ENCODE peak calls at places on chromosomes 5 and 9, in seven cellular contexts. One of them, this sample, is unnamed.

GRCh38 chr9:131475956-131476776 is 26.6 kb upstream of the POMT1 start:
- DNase-seq in coronary artery: peak
- DNase-seq in right lobe of liver: peak
- DNase-seq in heart right ventricle: no peak
- DNase-seq in fibroblast of mammary gland: no peak
- DNase-seq in CD8-positive, alpha-beta T cell: no peak
- DNase-seq in fibroblast of pulmonary artery: no peak
- DNase-seq in this sample: peak

GRCh38 chr9:127095416-127095815 is 27.0 kb downstream of the ANGPTL2 start:
- DNase-seq in CD8-positive, alpha-beta T cell: no peak
- DNase-seq in fibroblast of mammary gland: no peak
- DNase-seq in coronary artery: no peak
- DNase-seq in fibroblast of pulmonary artery: no peak
- DNase-seq in right lobe of liver: no peak
- DNase-seq in heart right ventricle: no peak
- DNase-seq in this sample: no peak

GRCh38 chr5:106258591-106259125 is 1412.1 kb downstream of the EFNA5 start:
- DNase-seq in CD8-positive, alpha-beta T cell: no peak
- DNase-seq in heart right ventricle: no peak
- DNase-seq in fibroblast of pulmonary artery: peak
- DNase-seq in right lobe of liver: no peak
- DNase-seq in coronary artery: no peak
- DNase-seq in fibroblast of mammary gland: peak
- DNase-seq in this sample: no peak

GRCh38 chr5:99878830-99879229 is 656.3 kb upstream of the FAM174A start:
- DNase-seq in heart right ventricle: no peak
- DNase-seq in fibroblast of mammary gland: no peak
- DNase-seq in coronary artery: no peak
- DNase-seq in right lobe of liver: peak
- DNase-seq in fibroblast of pulmonary artery: no peak
- DNase-seq in CD8-positive, alpha-beta T cell: no peak
- DNase-seq in this sample: no peak

GRCh38 chr9:34252670-34253459 is 74.0 kb downstream of the UBAP1 start:
- DNase-seq in fibroblast of pulmonary artery: peak
- DNase-seq in CD8-positive, alpha-beta T cell: no peak
- DNase-seq in heart right ventricle: peak
- DNase-seq in coronary artery: no peak
- DNase-seq in right lobe of liver: peak
- DNase-seq in fibroblast of mammary gland: peak
- DNase-seq in this sample: peak

GRCh38 chr5:90020575-90021535 is 388.7 kb downstream of the CETN3 start:
- DNase-seq in fibroblast of mammary gland: peak
- DNase-seq in fibroblast of pulmonary artery: peak
- DNase-seq in CD8-positive, alpha-beta T cell: no peak
- DNase-seq in heart right ventricle: no peak
- DNase-seq in right lobe of liver: no peak
- DNase-seq in coronary artery: no peak
- DNase-seq in this sample: no peak

GRCh38 chr5:163888366-163888765 is 382.9 kb downstream of the MAT2B start:
- DNase-seq in CD8-positive, alpha-beta T cell: no peak
- DNase-seq in fibroblast of pulmonary artery: peak
- DNase-seq in heart right ventricle: no peak
- DNase-seq in coronary artery: no peak
- DNase-seq in right lobe of liver: no peak
- DNase-seq in fibroblast of mammary gland: peak
- DNase-seq in this sample: no peak

GRCh38 chr9:100030548-100030947 is 68.3 kb downstream of the ERP44 start:
- DNase-seq in CD8-positive, alpha-beta T cell: no peak
- DNase-seq in right lobe of liver: no peak
- DNase-seq in fibroblast of pulmonary artery: no peak
- DNase-seq in fibroblast of mammary gland: no peak
- DNase-seq in heart right ventricle: no peak
- DNase-seq in coronary artery: no peak
- DNase-seq in this sample: no peak

GRCh38 chr5:74326571-74327338 is 313.8 kb downstream of the ENC1 start:
- DNase-seq in fibroblast of mammary gland: peak
- DNase-seq in right lobe of liver: no peak
- DNase-seq in coronary artery: no peak
- DNase-seq in heart right ventricle: no peak
- DNase-seq in CD8-positive, alpha-beta T cell: peak
- DNase-seq in fibroblast of pulmonary artery: peak
- DNase-seq in this sample: no peak

GRCh38 chr5:172285226-172286143 is 1.9 kb upstream of the UBTD2 start:
- DNase-seq in heart right ventricle: no peak
- DNase-seq in fibroblast of pulmonary artery: no peak
- DNase-seq in coronary artery: no peak
- DNase-seq in right lobe of liver: no peak
- DNase-seq in CD8-positive, alpha-beta T cell: no peak
- DNase-seq in fibroblast of mammary gland: peak
- DNase-seq in this sample: no peak

GRCh38 chr9:27499481-27499880 is 24.6 kb upstream of the IFNK start:
- DNase-seq in fibroblast of mammary gland: peak
- DNase-seq in CD8-positive, alpha-beta T cell: no peak
- DNase-seq in fibroblast of pulmonary artery: peak
- DNase-seq in coronary artery: no peak
- DNase-seq in heart right ventricle: no peak
- DNase-seq in right lobe of liver: no peak
- DNase-seq in this sample: peak

GRCh38 chr9:4741365-4742031 is 496 bp upstream of the AK3 start:
- DNase-seq in coronary artery: peak
- DNase-seq in right lobe of liver: peak
- DNase-seq in fibroblast of mammary gland: peak
- DNase-seq in CD8-positive, alpha-beta T cell: no peak
- DNase-seq in fibroblast of pulmonary artery: peak
- DNase-seq in heart right ventricle: peak
- DNase-seq in this sample: peak

GRCh38 chr5:35857606-35858205 is 1.0 kb downstream of the IL7R start:
- DNase-seq in heart right ventricle: no peak
- DNase-seq in right lobe of liver: no peak
- DNase-seq in CD8-positive, alpha-beta T cell: no peak
- DNase-seq in fibroblast of mammary gland: peak
- DNase-seq in coronary artery: no peak
- DNase-seq in fibroblast of pulmonary artery: peak
- DNase-seq in this sample: no peak

GRCh38 chr9:95383198-95383673 is 65.7 kb upstream of the FANCC start:
- DNase-seq in fibroblast of pulmonary artery: peak
- DNase-seq in CD8-positive, alpha-beta T cell: no peak
- DNase-seq in right lobe of liver: no peak
- DNase-seq in heart right ventricle: no peak
- DNase-seq in coronary artery: no peak
- DNase-seq in fibroblast of mammary gland: peak
- DNase-seq in this sample: no peak

GRCh38 chr5:55413644-55414043 is 105.9 kb downstream of the MTREX start:
- DNase-seq in heart right ventricle: no peak
- DNase-seq in coronary artery: no peak
- DNase-seq in fibroblast of pulmonary artery: no peak
- DNase-seq in CD8-positive, alpha-beta T cell: no peak
- DNase-seq in right lobe of liver: no peak
- DNase-seq in fibroblast of mammary gland: no peak
- DNase-seq in this sample: no peak

GRCh38 chr9:129370770-129371169 is 192.7 kb upstream of the IER5L start:
- DNase-seq in right lobe of liver: peak
- DNase-seq in coronary artery: no peak
- DNase-seq in heart right ventricle: no peak
- DNase-seq in fibroblast of mammary gland: no peak
- DNase-seq in CD8-positive, alpha-beta T cell: no peak
- DNase-seq in fibroblast of pulmonary artery: no peak
- DNase-seq in this sample: no peak

GRCh38 chr9:89603629-89604462 is 966 bp upstream of the GADD45G start:
- DNase-seq in CD8-positive, alpha-beta T cell: no peak
- DNase-seq in heart right ventricle: peak
- DNase-seq in fibroblast of pulmonary artery: peak
- DNase-seq in coronary artery: peak
- DNase-seq in right lobe of liver: peak
- DNase-seq in fibroblast of mammary gland: no peak
- DNase-seq in this sample: peak

DNA sequence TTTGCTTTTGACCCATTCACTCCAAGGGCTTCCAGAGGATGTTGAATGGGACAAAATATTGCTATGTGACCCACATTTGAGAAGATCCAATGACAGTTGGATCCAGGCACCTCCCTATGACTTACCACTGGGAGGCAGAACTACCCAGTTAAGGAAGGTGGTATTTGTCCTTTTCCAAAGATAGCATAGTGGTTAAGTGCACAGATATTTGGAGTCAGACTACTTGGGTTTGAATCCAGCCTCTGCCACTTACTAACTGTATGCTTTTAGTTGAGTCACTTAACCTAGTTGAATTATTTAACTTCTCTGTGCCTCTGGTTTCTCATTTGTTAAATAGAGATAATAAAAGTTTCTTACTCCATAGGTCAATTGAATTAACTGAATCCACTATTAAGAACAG is 74.5 kb upstream of the PALM2AKAP2 start:
- DNase-seq in fibroblast of pulmonary artery: peak
- DNase-seq in coronary artery: no peak
- DNase-seq in fibroblast of mammary gland: peak
- DNase-seq in heart right ventricle: no peak
- DNase-seq in CD8-positive, alpha-beta T cell: no peak
- DNase-seq in right lobe of liver: no peak
- DNase-seq in this sample: peak
- TF ChIP-seq CTCF in fibroblast of pulmonary artery: peak
- TF ChIP-seq CTCF in coronary artery: no peak
- TF ChIP-seq CTCF in fibroblast of mammary gland: peak
- TF ChIP-seq CTCF in heart right ventricle: no peak
- TF ChIP-seq CTCF in CD8-positive, alpha-beta T cell: no peak
- TF ChIP-seq CTCF in right lobe of liver: peak
- TF ChIP-seq CTCF in this sample: no peak

DNA sequence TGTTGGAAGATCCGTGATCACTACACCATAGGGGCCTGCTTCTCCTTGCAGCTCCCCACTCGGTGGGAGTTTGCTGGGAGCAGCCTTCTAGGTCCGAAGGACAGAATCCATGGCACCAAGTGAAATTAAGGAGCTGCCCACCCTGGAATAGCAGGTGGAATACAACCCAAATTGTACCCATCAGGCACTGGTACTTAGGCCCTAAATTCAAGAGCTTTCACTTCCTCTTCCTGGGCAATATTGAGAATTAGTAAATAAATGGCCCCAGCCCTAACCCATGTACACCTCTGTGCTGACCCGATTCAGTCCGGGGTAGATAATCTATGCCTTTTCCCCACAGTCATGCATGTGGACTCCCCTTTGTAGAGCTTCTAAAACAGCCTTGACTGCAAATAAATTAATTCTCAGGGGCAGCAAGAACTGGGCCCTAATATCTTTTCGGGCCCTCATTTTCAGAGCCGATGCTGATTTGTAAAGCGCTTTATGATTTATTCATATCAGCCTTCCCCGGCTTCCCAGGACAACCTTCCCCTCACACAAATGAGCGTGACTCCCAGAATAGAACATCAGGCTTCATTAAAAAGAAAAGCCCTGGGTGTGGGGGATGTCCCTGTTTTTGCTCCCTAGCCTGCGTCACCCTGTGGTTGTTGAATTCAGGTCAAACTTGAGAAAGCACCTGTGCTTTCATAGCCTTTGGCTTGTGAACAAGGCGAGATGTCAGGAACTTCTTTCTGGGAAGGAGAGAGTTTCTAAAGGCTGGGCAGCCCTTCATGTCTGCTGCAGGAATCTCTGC is 126.1 kb upstream of the TBC1D2 start:
- DNase-seq in fibroblast of pulmonary artery: no peak
- DNase-seq in heart right ventricle: no peak
- DNase-seq in coronary artery: no peak
- DNase-seq in CD8-positive, alpha-beta T cell: no peak
- DNase-seq in right lobe of liver: no peak
- DNase-seq in fibroblast of mammary gland: no peak
- DNase-seq in this sample: no peak
- H3K4me3 ChIP-seq in fibroblast of pulmonary artery: no peak
- H3K4me3 ChIP-seq in heart right ventricle: no peak
- H3K4me3 ChIP-seq in coronary artery: no peak
- H3K4me3 ChIP-seq in CD8-positive, alpha-beta T cell: no peak
- H3K4me3 ChIP-seq in right lobe of liver: no peak
- H3K4me3 ChIP-seq in fibroblast of mammary gland: no peak
- H3K4me3 ChIP-seq in this sample: no peak

GRCh38 chr5:88555658-88556057 is 287.0 kb upstream of the TMEM161B start:
- DNase-seq in CD8-positive, alpha-beta T cell: no peak
- DNase-seq in right lobe of liver: no peak
- DNase-seq in fibroblast of mammary gland: no peak
- DNase-seq in heart right ventricle: no peak
- DNase-seq in coronary artery: no peak
- DNase-seq in fibroblast of pulmonary artery: no peak
- DNase-seq in this sample: peak
- TF ChIP-seq CTCF in CD8-positive, alpha-beta T cell: no peak
- TF ChIP-seq CTCF in right lobe of liver: no peak
- TF ChIP-seq CTCF in fibroblast of mammary gland: no peak
- TF ChIP-seq CTCF in heart right ventricle: no peak
- TF ChIP-seq CTCF in coronary artery: no peak
- TF ChIP-seq CTCF in fibroblast of pulmonary artery: no peak
- TF ChIP-seq CTCF in this sample: no peak

GRCh38 chr5:107670028-107670926 is 460 bp downstream of the EFNA5 start:
- DNase-seq in right lobe of liver: peak
- DNase-seq in CD8-positive, alpha-beta T cell: no peak
- DNase-seq in coronary artery: no peak
- DNase-seq in heart right ventricle: peak
- DNase-seq in fibroblast of pulmonary artery: peak
- DNase-seq in fibroblast of mammary gland: no peak
- DNase-seq in this sample: peak

GRCh38 chr5:107673106-107673367 is 2.3 kb upstream of the EFNA5 start:
- DNase-seq in fibroblast of mammary gland: no peak
- DNase-seq in coronary artery: no peak
- DNase-seq in right lobe of liver: no peak
- DNase-seq in fibroblast of pulmonary artery: no peak
- DNase-seq in heart right ventricle: no peak
- DNase-seq in CD8-positive, alpha-beta T cell: no peak
- DNase-seq in this sample: no peak

GRCh38 chr5:107672212-107673105 is 1.7 kb upstream of the EFNA5 start:
- DNase-seq in right lobe of liver: peak
- DNase-seq in heart right ventricle: peak
- DNase-seq in CD8-positive, alpha-beta T cell: no peak
- DNase-seq in coronary artery: peak
- DNase-seq in fibroblast of mammary gland: peak
- DNase-seq in fibroblast of pulmonary artery: peak
- DNase-seq in this sample: peak

GRCh38 chr5:107670927-107671741 is at the start of gene EFNA5:
- DNase-seq in heart right ventricle: peak
- DNase-seq in fibroblast of pulmonary artery: peak
- DNase-seq in CD8-positive, alpha-beta T cell: no peak
- DNase-seq in right lobe of liver: no peak
- DNase-seq in coronary artery: peak
- DNase-seq in fibroblast of mammary gland: peak
- DNase-seq in this sample: peak

DNA sequence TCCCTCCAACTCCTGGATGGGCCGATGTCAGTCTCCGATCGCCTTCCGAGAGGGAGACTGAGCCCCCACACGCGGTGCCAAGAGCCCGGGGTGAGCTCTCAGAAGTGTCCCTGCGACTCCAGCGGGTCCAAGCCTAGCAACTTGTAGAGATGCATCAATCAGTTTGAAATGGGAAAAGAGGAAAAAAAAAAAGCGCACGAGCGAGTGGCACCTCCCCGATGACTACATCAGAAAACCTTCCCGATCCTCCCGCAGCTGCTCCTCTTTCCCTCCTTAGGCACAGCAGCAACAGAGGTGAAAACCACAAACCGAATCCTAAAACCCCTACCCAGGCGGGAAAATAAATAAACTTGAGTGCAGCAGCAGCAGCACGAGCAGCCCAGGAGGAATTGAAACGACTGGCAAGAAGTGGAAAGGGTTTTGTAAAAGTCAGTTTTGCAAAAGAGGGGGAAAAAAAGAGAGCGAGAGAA is 1.0 kb upstream of the EFNA5 start:
- DNase-seq in fibroblast of mammary gland: peak
- DNase-seq in heart right ventricle: no peak
- DNase-seq in CD8-positive, alpha-beta T cell: no peak
- DNase-seq in fibroblast of pulmonary artery: peak
- DNase-seq in coronary artery: no peak
- DNase-seq in right lobe of liver: no peak
- DNase-seq in this sample: peak
- H3K4me3 ChIP-seq in fibroblast of mammary gland: peak
- H3K4me3 ChIP-seq in heart right ventricle: peak
- H3K4me3 ChIP-seq in CD8-positive, alpha-beta T cell: peak
- H3K4me3 ChIP-seq in fibroblast of pulmonary artery: peak
- H3K4me3 ChIP-seq in coronary artery: peak
- H3K4me3 ChIP-seq in right lobe of liver: peak
- H3K4me3 ChIP-seq in this sample: peak